ENCODE peak calls at places on chromosomes 16 and 17, in ten cellular contexts. One of them, this sample, is unnamed.

GRCh38 chr17:34892864-34893263 is 68.4 kb downstream of the CCT6B start:
- DNase-seq in nephron progenitor cell: peak
- DNase-seq in tibial nerve: no peak
- DNase-seq in right atrium auricular region: no peak
- DNase-seq in astrocyte of the cerebellum: no peak
- DNase-seq in A549: peak
- DNase-seq in mammary epithelial cell: no peak
- DNase-seq in GM13977: peak
- DNase-seq in fibroblast of the aortic adventitia: no peak
- DNase-seq in bronchial epithelial cell: no peak
- DNase-seq in this sample: no peak

GRCh38 chr16:1810106-1810505 is 16.5 kb downstream of the HAGH start:
- DNase-seq in nephron progenitor cell: no peak
- DNase-seq in tibial nerve: no peak
- DNase-seq in right atrium auricular region: no peak
- DNase-seq in astrocyte of the cerebellum: no peak
- DNase-seq in A549: no peak
- DNase-seq in mammary epithelial cell: no peak
- DNase-seq in GM13977: no peak
- DNase-seq in fibroblast of the aortic adventitia: no peak
- DNase-seq in bronchial epithelial cell: no peak
- DNase-seq in this sample: no peak

GRCh38 chr17:46046957-46047356 is 47.9 kb downstream of the STH start:
- DNase-seq in nephron progenitor cell: no peak
- DNase-seq in tibial nerve: no peak
- DNase-seq in right atrium auricular region: no peak
- DNase-seq in astrocyte of the cerebellum: no peak
- DNase-seq in A549: no peak
- DNase-seq in mammary epithelial cell: no peak
- DNase-seq in GM13977: no peak
- DNase-seq in fibroblast of the aortic adventitia: peak
- DNase-seq in bronchial epithelial cell: no peak
- DNase-seq in this sample: no peak

GRCh38 chr16:48123104-48123788 is 32.5 kb downstream of the ABCC12 start:
- DNase-seq in nephron progenitor cell: no peak
- DNase-seq in tibial nerve: no peak
- DNase-seq in right atrium auricular region: no peak
- DNase-seq in astrocyte of the cerebellum: peak
- DNase-seq in A549: peak
- DNase-seq in mammary epithelial cell: peak
- DNase-seq in GM13977: peak
- DNase-seq in fibroblast of the aortic adventitia: peak
- DNase-seq in bronchial epithelial cell: peak
- DNase-seq in this sample: no peak

GRCh38 chr16:10885246-10885645 is 8.2 kb downstream of the CIITA start:
- DNase-seq in nephron progenitor cell: no peak
- DNase-seq in tibial nerve: peak
- DNase-seq in right atrium auricular region: no peak
- DNase-seq in astrocyte of the cerebellum: no peak
- DNase-seq in A549: no peak
- DNase-seq in mammary epithelial cell: no peak
- DNase-seq in GM13977: no peak
- DNase-seq in fibroblast of the aortic adventitia: no peak
- DNase-seq in bronchial epithelial cell: peak
- DNase-seq in this sample: no peak

GRCh38 chr17:46870116-46870803 is 18.9 kb downstream of the WNT9B start:
- DNase-seq in nephron progenitor cell: no peak
- DNase-seq in tibial nerve: no peak
- DNase-seq in right atrium auricular region: no peak
- DNase-seq in astrocyte of the cerebellum: no peak
- DNase-seq in A549: peak
- DNase-seq in mammary epithelial cell: no peak
- DNase-seq in GM13977: no peak
- DNase-seq in fibroblast of the aortic adventitia: no peak
- DNase-seq in bronchial epithelial cell: no peak
- DNase-seq in this sample: no peak

GRCh38 chr17:64107517-64108235 is 22.3 kb downstream of the ERN1 start:
- DNase-seq in nephron progenitor cell: no peak
- DNase-seq in tibial nerve: no peak
- DNase-seq in right atrium auricular region: no peak
- DNase-seq in astrocyte of the cerebellum: no peak
- DNase-seq in A549: no peak
- DNase-seq in mammary epithelial cell: no peak
- DNase-seq in GM13977: no peak
- DNase-seq in fibroblast of the aortic adventitia: no peak
- DNase-seq in bronchial epithelial cell: no peak
- DNase-seq in this sample: no peak

GRCh38 chr16:89395150-89396142 is 94.9 kb downstream of the ANKRD11 start:
- DNase-seq in nephron progenitor cell: peak
- DNase-seq in tibial nerve: peak
- DNase-seq in right atrium auricular region: peak
- DNase-seq in astrocyte of the cerebellum: peak
- DNase-seq in A549: peak
- DNase-seq in mammary epithelial cell: peak
- DNase-seq in GM13977: no peak
- DNase-seq in fibroblast of the aortic adventitia: peak
- DNase-seq in bronchial epithelial cell: peak
- DNase-seq in this sample: no peak

GRCh38 chr16:26430618-26431017 is 636.1 kb upstream of the C16orf82 start:
- DNase-seq in nephron progenitor cell: no peak
- DNase-seq in tibial nerve: no peak
- DNase-seq in right atrium auricular region: no peak
- DNase-seq in astrocyte of the cerebellum: no peak
- DNase-seq in A549: no peak
- DNase-seq in mammary epithelial cell: no peak
- DNase-seq in GM13977: no peak
- DNase-seq in fibroblast of the aortic adventitia: no peak
- DNase-seq in bronchial epithelial cell: no peak
- DNase-seq in this sample: no peak

GRCh38 chr17:80997471-80998387 is 6.1 kb downstream of the CHMP6 start:
- DNase-seq in nephron progenitor cell: no peak
- DNase-seq in tibial nerve: no peak
- DNase-seq in right atrium auricular region: no peak
- DNase-seq in astrocyte of the cerebellum: no peak
- DNase-seq in A549: no peak
- DNase-seq in mammary epithelial cell: no peak
- DNase-seq in GM13977: peak
- DNase-seq in fibroblast of the aortic adventitia: no peak
- DNase-seq in bronchial epithelial cell: no peak
- DNase-seq in this sample: no peak

GRCh38 chr17:28973414-28973813 is 22.1 kb upstream of the PHF12 start:
- DNase-seq in nephron progenitor cell: no peak
- DNase-seq in tibial nerve: no peak
- DNase-seq in right atrium auricular region: no peak
- DNase-seq in astrocyte of the cerebellum: peak
- DNase-seq in A549: no peak
- DNase-seq in mammary epithelial cell: no peak
- DNase-seq in GM13977: no peak
- DNase-seq in fibroblast of the aortic adventitia: peak
- DNase-seq in bronchial epithelial cell: no peak
- DNase-seq in this sample: no peak
- TF ChIP-seq CTCF in nephron progenitor cell: no peak
- TF ChIP-seq CTCF in tibial nerve: no peak
- TF ChIP-seq CTCF in right atrium auricular region: no peak
- TF ChIP-seq CTCF in astrocyte of the cerebellum: peak
- TF ChIP-seq CTCF in A549: no peak
- TF ChIP-seq CTCF in mammary epithelial cell: no peak
- TF ChIP-seq CTCF in GM13977: no peak
- TF ChIP-seq CTCF in fibroblast of the aortic adventitia: peak
- TF ChIP-seq CTCF in bronchial epithelial cell: no peak
- TF ChIP-seq CTCF in this sample: no peak

GRCh38 chr16:3546990-3547682 is 30.1 kb downstream of the NLRC3 start:
- DNase-seq in nephron progenitor cell: no peak
- DNase-seq in tibial nerve: no peak
- DNase-seq in right atrium auricular region: no peak
- DNase-seq in astrocyte of the cerebellum: no peak
- DNase-seq in A549: no peak
- DNase-seq in mammary epithelial cell: no peak
- DNase-seq in GM13977: no peak
- DNase-seq in fibroblast of the aortic adventitia: no peak
- DNase-seq in bronchial epithelial cell: no peak
- DNase-seq in this sample: no peak

GRCh38 chr16:3548445-3548844 is 28.8 kb downstream of the NLRC3 start:
- DNase-seq in nephron progenitor cell: no peak
- DNase-seq in tibial nerve: no peak
- DNase-seq in right atrium auricular region: no peak
- DNase-seq in astrocyte of the cerebellum: no peak
- DNase-seq in A549: no peak
- DNase-seq in mammary epithelial cell: no peak
- DNase-seq in GM13977: no peak
- DNase-seq in fibroblast of the aortic adventitia: no peak
- DNase-seq in bronchial epithelial cell: no peak
- DNase-seq in this sample: no peak

GRCh38 chr16:3549906-3550305 is 27.3 kb downstream of the NLRC3 start:
- DNase-seq in nephron progenitor cell: no peak
- DNase-seq in tibial nerve: no peak
- DNase-seq in right atrium auricular region: no peak
- DNase-seq in astrocyte of the cerebellum: no peak
- DNase-seq in A549: no peak
- DNase-seq in mammary epithelial cell: no peak
- DNase-seq in GM13977: no peak
- DNase-seq in fibroblast of the aortic adventitia: no peak
- DNase-seq in bronchial epithelial cell: no peak
- DNase-seq in this sample: no peak

GRCh38 chr16:3550851-3551847 is 26.1 kb downstream of the NLRC3 start:
- DNase-seq in nephron progenitor cell: no peak
- DNase-seq in tibial nerve: no peak
- DNase-seq in right atrium auricular region: no peak
- DNase-seq in astrocyte of the cerebellum: no peak
- DNase-seq in A549: no peak
- DNase-seq in mammary epithelial cell: no peak
- DNase-seq in GM13977: no peak
- DNase-seq in fibroblast of the aortic adventitia: no peak
- DNase-seq in bronchial epithelial cell: no peak
- DNase-seq in this sample: no peak

DNA sequence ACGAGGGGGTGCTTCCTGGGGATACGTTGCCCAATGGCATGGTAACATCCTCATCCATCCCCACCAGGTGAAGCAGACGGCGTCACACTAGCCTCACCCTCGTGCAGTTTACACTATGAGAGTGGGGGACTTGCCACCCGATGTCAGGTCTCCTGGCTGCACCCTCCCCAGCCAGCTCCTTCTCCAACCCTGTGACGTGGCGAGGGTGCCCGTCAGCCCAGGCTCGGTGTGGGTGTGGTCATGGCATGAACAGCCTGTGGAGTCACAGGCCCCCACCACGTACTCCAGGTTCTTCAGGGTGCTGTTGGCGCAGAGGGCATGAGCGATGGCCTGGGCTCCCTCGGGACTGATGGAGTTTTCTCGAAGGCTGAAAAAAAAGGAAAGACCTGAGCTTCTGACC is 28.3 kb downstream of the NLRC3 start:
- DNase-seq in nephron progenitor cell: no peak
- DNase-seq in tibial nerve: no peak
- DNase-seq in right atrium auricular region: no peak
- DNase-seq in astrocyte of the cerebellum: no peak
- DNase-seq in A549: no peak
- DNase-seq in mammary epithelial cell: no peak
- DNase-seq in GM13977: no peak
- DNase-seq in fibroblast of the aortic adventitia: no peak
- DNase-seq in bronchial epithelial cell: no peak
- DNase-seq in this sample: no peak
- TF ChIP-seq CTCF in nephron progenitor cell: no peak
- TF ChIP-seq CTCF in tibial nerve: no peak
- TF ChIP-seq CTCF in right atrium auricular region: no peak
- TF ChIP-seq CTCF in astrocyte of the cerebellum: no peak
- TF ChIP-seq CTCF in A549: no peak
- TF ChIP-seq CTCF in mammary epithelial cell: no peak
- TF ChIP-seq CTCF in GM13977: no peak
- TF ChIP-seq CTCF in fibroblast of the aortic adventitia: no peak
- TF ChIP-seq CTCF in bronchial epithelial cell: no peak
- TF ChIP-seq CTCF in this sample: no peak

GRCh38 chr16:66581246-66581952 is 2.1 kb downstream of the CMTM2 start:
- DNase-seq in nephron progenitor cell: no peak
- DNase-seq in tibial nerve: no peak
- DNase-seq in right atrium auricular region: no peak
- DNase-seq in astrocyte of the cerebellum: no peak
- DNase-seq in A549: no peak
- DNase-seq in mammary epithelial cell: peak
- DNase-seq in GM13977: peak
- DNase-seq in fibroblast of the aortic adventitia: peak
- DNase-seq in bronchial epithelial cell: no peak
- DNase-seq in this sample: no peak

GRCh38 chr16:66576306-66576705 is 3.0 kb upstream of the CMTM2 start:
- DNase-seq in nephron progenitor cell: no peak
- DNase-seq in tibial nerve: peak
- DNase-seq in right atrium auricular region: no peak
- DNase-seq in astrocyte of the cerebellum: no peak
- DNase-seq in A549: no peak
- DNase-seq in mammary epithelial cell: no peak
- DNase-seq in GM13977: no peak
- DNase-seq in fibroblast of the aortic adventitia: peak
- DNase-seq in bronchial epithelial cell: no peak
- DNase-seq in this sample: no peak

GRCh38 chr16:66585477-66586239 is 6.4 kb downstream of the CMTM2 start:
- DNase-seq in nephron progenitor cell: no peak
- DNase-seq in tibial nerve: no peak
- DNase-seq in right atrium auricular region: no peak
- DNase-seq in astrocyte of the cerebellum: no peak
- DNase-seq in A549: no peak
- DNase-seq in mammary epithelial cell: no peak
- DNase-seq in GM13977: no peak
- DNase-seq in fibroblast of the aortic adventitia: no peak
- DNase-seq in bronchial epithelial cell: no peak
- DNase-seq in this sample: no peak

GRCh38 chr16:66578596-66579531 is at the start of gene CMTM2:
- DNase-seq in nephron progenitor cell: no peak
- DNase-seq in tibial nerve: no peak
- DNase-seq in right atrium auricular region: no peak
- DNase-seq in astrocyte of the cerebellum: no peak
- DNase-seq in A549: no peak
- DNase-seq in mammary epithelial cell: no peak
- DNase-seq in GM13977: peak
- DNase-seq in fibroblast of the aortic adventitia: no peak
- DNase-seq in bronchial epithelial cell: no peak
- DNase-seq in this sample: no peak

GRCh38 chr16:66580605-66581209 is 1.4 kb downstream of the CMTM2 start:
- DNase-seq in nephron progenitor cell: no peak
- DNase-seq in tibial nerve: no peak
- DNase-seq in right atrium auricular region: no peak
- DNase-seq in astrocyte of the cerebellum: peak
- DNase-seq in A549: no peak
- DNase-seq in mammary epithelial cell: peak
- DNase-seq in GM13977: no peak
- DNase-seq in fibroblast of the aortic adventitia: peak
- DNase-seq in bronchial epithelial cell: peak
- DNase-seq in this sample: no peak
- TF ChIP-seq CTCF in nephron progenitor cell: no peak
- TF ChIP-seq CTCF in tibial nerve: no peak
- TF ChIP-seq CTCF in right atrium auricular region: no peak
- TF ChIP-seq CTCF in astrocyte of the cerebellum: peak
- TF ChIP-seq CTCF in A549: no peak
- TF ChIP-seq CTCF in mammary epithelial cell: peak
- TF ChIP-seq CTCF in GM13977: no peak
- TF ChIP-seq CTCF in fibroblast of the aortic adventitia: peak
- TF ChIP-seq CTCF in bronchial epithelial cell: no peak
- TF ChIP-seq CTCF in this sample: no peak

DNA sequence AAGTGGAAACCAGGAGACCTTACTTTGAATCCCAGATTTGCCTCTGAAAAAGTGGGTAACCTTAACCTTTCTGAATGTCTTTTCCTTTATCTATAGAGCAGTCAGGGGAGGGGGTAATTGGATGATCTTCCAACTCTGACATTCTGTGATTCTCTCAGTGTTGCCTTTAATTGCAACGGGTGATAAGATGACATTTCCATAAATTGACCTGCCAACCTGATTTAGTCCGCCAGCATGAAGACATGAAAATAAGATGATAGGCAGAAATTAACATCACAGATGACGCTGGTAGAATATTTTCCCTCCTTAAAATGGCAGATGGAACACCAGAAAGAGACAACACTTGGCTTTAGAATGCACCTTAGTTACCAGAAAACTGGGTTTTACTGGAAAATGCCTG is 72.6 kb downstream of the VAT1L start:
- DNase-seq in nephron progenitor cell: no peak
- DNase-seq in tibial nerve: no peak
- DNase-seq in right atrium auricular region: no peak
- DNase-seq in astrocyte of the cerebellum: no peak
- DNase-seq in A549: no peak
- DNase-seq in mammary epithelial cell: no peak
- DNase-seq in GM13977: no peak
- DNase-seq in fibroblast of the aortic adventitia: no peak
- DNase-seq in bronchial epithelial cell: no peak
- DNase-seq in this sample: no peak
- TF ChIP-seq CTCF in nephron progenitor cell: no peak
- TF ChIP-seq CTCF in tibial nerve: no peak
- TF ChIP-seq CTCF in right atrium auricular region: no peak
- TF ChIP-seq CTCF in astrocyte of the cerebellum: no peak
- TF ChIP-seq CTCF in A549: no peak
- TF ChIP-seq CTCF in mammary epithelial cell: no peak
- TF ChIP-seq CTCF in GM13977: no peak
- TF ChIP-seq CTCF in fibroblast of the aortic adventitia: no peak
- TF ChIP-seq CTCF in bronchial epithelial cell: no peak
- TF ChIP-seq CTCF in this sample: no peak

This sample was measured in type B pancreatic cell.